ENCODE peak calls at places on chromosome 13, in seven cellular contexts. C is heart left ventricle, T is RWPE1, L is WTC11, J is endodermal cell, D is ovary, M is brain microvascular endothelial cell. K is an unnamed sample.

GRCh38 chr13:72180253-72180952 is 313.4 kb upstream of the DACH1 start:
- DNase-seq in C (no peak), T (peak; percentile 1), J (peak; percentile 53), D (no peak), M (peak; percentile 58), L (no peak), K (no peak)

GRCh38 chr13:108304170-108305068 is 34.9 kb downstream of the TNFSF13B start:
- DNase-seq in T (no peak), L (no peak), D (no peak), M (no peak), J (no peak), C (no peak), K (no peak)

GRCh38 chr13:88085036-88085435 is 413.9 kb downstream of the SLITRK5 start:
- DNase-seq in T (no peak), C (no peak), M (no peak), J (no peak), D (no peak), L (no peak), K (no peak)

GRCh38 chr13:110116072-110116487 is 190.9 kb downstream of the COL4A1 start:
- DNase-seq in T (peak; percentile 74), J (peak; percentile 91), M (no peak), L (peak; percentile 82), C (peak; percentile 63), D (peak; percentile 36), K (peak; percentile 75)

GRCh38 chr13:105655046-105655445 is 880.4 kb downstream of the EFNB2 start:
- DNase-seq in T (peak; percentile 9), L (no peak), C (no peak), D (no peak), M (peak; percentile 79), J (no peak), K (no peak)

GRCh38 chr13:113407531-113408393 is 43.8 kb upstream of the GRTP1 start:
- DNase-seq in C (peak; percentile 30), L (peak; percentile 10), T (no peak), D (no peak), J (peak; percentile 50), M (no peak), K (peak; percentile 67)

GRCh38 chr13:109162248-109163051 is 533.0 kb downstream of the MYO16 start:
- DNase-seq in J (no peak), M (no peak), D (no peak), C (no peak), T (no peak), L (no peak), K (no peak)

GRCh38 chr13:51601601-51602348 is 17.5 kb downstream of the WDFY2 start:
- DNase-seq in D (no peak), C (no peak), J (no peak), M (no peak), T (no peak), L (no peak), K (no peak)

GRCh38 chr13:98103942-98104880 is 38.7 kb upstream of the FARP1 start:
- DNase-seq in D (no peak), J (no peak), L (peak; percentile 16), C (no peak), M (no peak), T (peak; percentile 28), K (no peak)

GRCh38 chr13:83272076-83272475 is 610.2 kb downstream of the SLITRK1 start:
- DNase-seq in T (no peak), L (no peak), J (no peak), D (no peak), C (no peak), M (no peak), K (no peak)

GRCh38 chr13:72146816-72147215 is 279.8 kb upstream of the DACH1 start:
- DNase-seq in M (no peak), J (no peak), D (no peak), T (no peak), C (no peak), L (no peak), K (no peak)

GRCh38 chr13:48904668-48905290 is 70.9 kb upstream of the FNDC3A start:
- DNase-seq in J (no peak), C (no peak), D (no peak), T (no peak), M (no peak), L (no peak), K (no peak)

GRCh38 chr13:41344358-41344757 is 33.3 kb downstream of the NAA16 start:
- DNase-seq in C (no peak), L (no peak), T (no peak), J (no peak), M (no peak), D (no peak), K (no peak)

GRCh38 chr13:52851153-52851962 is 2.9 kb upstream of the PCDH8 start:
- DNase-seq in C (peak; percentile 30), D (no peak), M (no peak), L (peak; percentile 75), T (peak; percentile 34), J (peak; percentile 91), K (no peak)

GRCh38 chr13:35475960-35476943 is at the start of gene MAB21L1:
- DNase-seq in M (peak; percentile 29), L (no peak), C (no peak), D (no peak), J (peak; percentile 68), T (no peak), K (no peak)

GRCh38 chr13:108508263-108508662 is 121.1 kb upstream of the MYO16 start:
- DNase-seq in L (no peak), M (peak; percentile 42), D (no peak), J (peak; percentile 65), C (no peak), T (peak; percentile 18), K (no peak)

DNA sequence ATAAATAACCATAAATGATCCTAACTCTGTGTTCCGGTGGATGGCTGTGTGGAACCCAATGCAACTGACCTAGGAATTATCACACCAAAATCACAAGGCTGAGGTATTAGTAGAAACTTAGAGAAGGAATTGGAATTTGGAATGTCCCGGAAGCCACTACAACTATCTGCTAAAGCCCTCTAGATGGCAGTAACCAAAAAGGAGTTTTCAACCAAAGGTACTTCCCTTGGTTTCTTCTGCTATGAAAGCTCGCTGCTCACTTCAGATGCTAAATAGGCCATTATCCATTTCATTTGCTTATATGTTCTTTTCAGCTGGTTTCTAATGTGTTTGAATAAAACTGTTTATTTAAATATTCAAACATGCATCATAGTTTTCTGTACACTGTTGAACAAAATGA is 1589.1 kb upstream of the SPRY2 start:
- DNase-seq in J (peak; percentile 46), C (no peak), M (no peak), T (peak; percentile 0), D (no peak), L (no peak), K (no peak)
- TF ChIP-seq CTCF in J (peak; percentile 82), C (peak; percentile 23), M (peak; percentile 63), T (peak; percentile 65), D (no peak), L (no peak), K (peak; percentile 75)

GRCh38 chr13:67048793-67049150 is 181.4 kb downstream of the PCDH9 start:
- DNase-seq in D (no peak), L (no peak), M (peak; percentile 78), J (no peak), C (no peak), T (no peak), K (no peak)

GRCh38 chr13:67049744-67050143 is 180.4 kb downstream of the PCDH9 start:
- DNase-seq in C (no peak), L (no peak), D (no peak), J (no peak), M (no peak), T (no peak), K (no peak)

GRCh38 chr13:67043901-67044300 is 186.2 kb downstream of the PCDH9 start:
- DNase-seq in C (no peak), T (no peak), M (peak; percentile 69), L (no peak), D (no peak), J (no peak), K (no peak)

GRCh38 chr13:67045357-67045756 is 184.8 kb downstream of the PCDH9 start:
- DNase-seq in L (no peak), M (no peak), J (no peak), T (no peak), D (no peak), C (no peak), K (no peak)

DNA sequence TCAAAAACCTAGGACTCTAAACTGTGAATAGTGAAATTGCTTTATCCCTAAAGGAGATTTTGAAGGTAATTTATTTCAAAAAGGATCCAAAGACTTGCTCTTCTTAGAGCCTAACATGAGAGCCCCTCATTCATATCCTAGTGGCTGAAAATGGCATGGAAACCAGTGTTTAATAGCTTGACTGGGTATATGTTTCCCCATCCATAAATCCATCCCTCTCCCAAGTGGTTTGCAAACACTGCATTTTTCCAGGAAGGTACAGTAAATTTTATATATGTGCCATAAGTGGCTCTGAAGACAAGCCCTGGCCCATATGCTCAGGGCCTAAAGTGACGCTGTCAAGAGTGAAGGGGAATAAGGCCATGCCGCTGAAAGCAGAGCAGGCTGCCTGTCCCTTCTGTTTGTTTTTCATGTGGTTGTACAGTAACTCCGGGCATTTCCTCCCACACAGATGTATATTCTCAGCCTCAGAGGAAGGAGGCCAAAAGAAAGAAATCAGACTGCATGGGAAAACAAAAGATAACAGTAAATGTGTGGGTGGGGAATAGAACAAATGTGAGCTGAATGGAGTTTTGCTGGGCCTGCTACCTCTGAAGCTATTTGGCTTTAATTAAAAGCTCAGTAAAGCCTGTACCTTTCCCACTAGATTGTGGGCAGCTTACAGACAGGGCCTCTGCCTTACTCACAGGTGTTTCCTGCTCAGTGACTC is 181.9 kb downstream of the PCDH9 start:
- DNase-seq in J (no peak), C (no peak), T (no peak), L (no peak), D (no peak), M (peak; percentile 93), K (no peak)
- TF ChIP-seq CTCF in J (peak; percentile 50), C (no peak), T (no peak), L (no peak), D (no peak), M (peak; percentile 29), K (peak; percentile 53)

GRCh38 chr13:33279414-33279813 is 6.1 kb downstream of the STARD13 start:
- DNase-seq in T (no peak), L (no peak), J (no peak), M (no peak), D (no peak), C (no peak), K (no peak)

GRCh38 chr13:33277351-33277750 is 8.2 kb downstream of the STARD13 start:
- DNase-seq in T (no peak), L (no peak), J (no peak), D (no peak), M (no peak), C (no peak), K (no peak)

GRCh38 chr13:33279898-33280549 is 5.5 kb downstream of the STARD13 start:
- DNase-seq in T (peak; percentile 73), M (peak; percentile 71), L (no peak), C (no peak), D (no peak), J (no peak), K (no peak)

GRCh38 chr13:33277946-33278345 is 7.6 kb downstream of the STARD13 start:
- DNase-seq in J (no peak), D (no peak), L (no peak), C (no peak), M (no peak), T (no peak), K (no peak)

GRCh38 chr13:33278923-33279322 is 6.6 kb downstream of the STARD13 start:
- DNase-seq in T (no peak), M (no peak), J (no peak), D (no peak), L (no peak), C (no peak), K (no peak)
- TF ChIP-seq CTCF in T (no peak), M (no peak), J (no peak), D (no peak), L (no peak), C (no peak), K (no peak)

GRCh38 chr13:32024750-32025149 is 6.8 kb upstream of the FRY start:
- DNase-seq in D (no peak), M (no peak), J (no peak), C (no peak), L (no peak), T (no peak), K (no peak)
- TF ChIP-seq CTCF in D (no peak), M (no peak), J (peak; percentile 60), C (no peak), L (no peak), T (no peak), K (no peak)